ENCODE peak calls at places on chromosomes 5 and 9, in ten cellular contexts. L, F, J, M, H, C, D, W, E and I are unnamed samples.

GRCh38 chr5:150255659-150256415 is 33.7 kb downstream of the CAMK2A start:
- DNase-seq in L (no peak), F (peak), J (no peak), M (no peak), H (no peak), C (no peak), D (no peak), W (peak), E (no peak), I (no peak)

GRCh38 chr5:150291388-150292385 is 2.1 kb upstream of the CAMK2A start:
- DNase-seq in L (no peak), F (no peak), J (no peak), M (no peak), H (no peak), C (no peak), D (no peak), W (peak), E (no peak), I (no peak)

GRCh38 chr5:150180241-150181027 is 9.4 kb upstream of the SLC6A7 start:
- DNase-seq in L (no peak), F (no peak), J (peak), M (peak), H (no peak), C (no peak), D (no peak), W (peak), E (no peak), I (no peak)

GRCh38 chr9:9942764-9943424 is 669.9 kb downstream of the PTPRD start:
- DNase-seq in L (no peak), F (peak), J (peak), M (peak), H (peak), C (peak), D (peak), W (peak), E (peak), I (peak)

GRCh38 chr5:167602077-167602476 is 689.4 kb upstream of the WWC1 start:
- DNase-seq in L (no peak), F (no peak), J (no peak), M (no peak), H (no peak), C (no peak), D (no peak), W (peak), E (no peak), I (no peak)

GRCh38 chr5:145778144-145778900 is 56.8 kb downstream of the PRELID2 start:
- DNase-seq in L (no peak), F (no peak), J (no peak), M (peak), H (no peak), C (no peak), D (no peak), W (no peak), E (no peak), I (no peak)

GRCh38 chr9:114538241-114538640 is 33.0 kb upstream of the WHRN start:
- DNase-seq in L (no peak), F (peak), J (no peak), M (no peak), H (no peak), C (peak), D (no peak), W (no peak), E (peak), I (no peak)

GRCh38 chr5:108661030-108661429 is 86.7 kb upstream of the FER start:
- DNase-seq in L (no peak), F (no peak), J (no peak), M (no peak), H (no peak), C (no peak), D (no peak), W (no peak), E (no peak), I (no peak)

GRCh38 chr5:121968910-121969607 is 7.3 kb downstream of the SRFBP1 start:
- DNase-seq in L (peak), F (peak), J (no peak), M (no peak), H (no peak), C (no peak), D (peak), W (peak), E (peak), I (no peak)

GRCh38 chr9:81557957-81558791 is 131.2 kb downstream of the TLE1 start:
- DNase-seq in L (no peak), F (peak), J (peak), M (no peak), H (no peak), C (no peak), D (peak), W (peak), E (peak), I (no peak)

GRCh38 chr9:87342743-87343142 is 154.9 kb upstream of the DAPK1 start:
- DNase-seq in L (no peak), F (peak), J (no peak), M (no peak), H (no peak), C (no peak), D (peak), W (no peak), E (no peak), I (no peak)

GRCh38 chr5:89147026-89147425 is 264.0 kb upstream of the MEF2C start:
- DNase-seq in L (no peak), F (peak), J (no peak), M (no peak), H (no peak), C (no peak), D (no peak), W (peak), E (peak), I (no peak)

GRCh38 chr5:177402271-177403043 is 2.0 kb upstream of the PFN3 start:
- DNase-seq in L (no peak), F (peak), J (peak), M (no peak), H (peak), C (peak), D (peak), W (peak), E (peak), I (no peak)

GRCh38 chr9:76996700-76997099 is 22.8 kb upstream of the FOXB2 start:
- DNase-seq in L (no peak), F (peak), J (no peak), M (no peak), H (peak), C (no peak), D (no peak), W (peak), E (no peak), I (no peak)

GRCh38 chr9:125747053-125747764 is at the start of gene PBX3:
- DNase-seq in L (no peak), F (peak), J (peak), M (no peak), H (peak), C (peak), D (peak), W (peak), E (no peak), I (no peak)

GRCh38 chr5:179191506-179192184 is 131.5 kb downstream of the ZNF354C start:
- DNase-seq in L (no peak), F (no peak), J (no peak), M (no peak), H (no peak), C (no peak), D (no peak), W (no peak), E (no peak), I (no peak)

GRCh38 chr9:2324742-2325141 is 296.8 kb upstream of the VLDLR start:
- DNase-seq in L (no peak), F (no peak), J (no peak), M (no peak), H (no peak), C (no peak), D (no peak), W (no peak), E (no peak), I (no peak)

GRCh38 chr9:129876815-129877214 is 41.6 kb downstream of the USP20 start:
- DNase-seq in L (no peak), F (no peak), J (no peak), M (no peak), H (no peak), C (no peak), D (no peak), W (no peak), E (no peak), I (no peak)

GRCh38 chr9:129874261-129875101 is 39.2 kb downstream of the USP20 start:
- DNase-seq in L (no peak), F (no peak), J (no peak), M (no peak), H (no peak), C (no peak), D (no peak), W (no peak), E (no peak), I (no peak)

GRCh38 chr9:129875687-129876395 is 40.6 kb downstream of the USP20 start:
- DNase-seq in L (no peak), F (no peak), J (no peak), M (no peak), H (no peak), C (no peak), D (peak), W (no peak), E (no peak), I (no peak)

GRCh38 chr9:129873563-129873962 is 38.3 kb downstream of the USP20 start:
- DNase-seq in L (no peak), F (no peak), J (no peak), M (no peak), H (no peak), C (no peak), D (no peak), W (no peak), E (no peak), I (no peak)

DNA sequence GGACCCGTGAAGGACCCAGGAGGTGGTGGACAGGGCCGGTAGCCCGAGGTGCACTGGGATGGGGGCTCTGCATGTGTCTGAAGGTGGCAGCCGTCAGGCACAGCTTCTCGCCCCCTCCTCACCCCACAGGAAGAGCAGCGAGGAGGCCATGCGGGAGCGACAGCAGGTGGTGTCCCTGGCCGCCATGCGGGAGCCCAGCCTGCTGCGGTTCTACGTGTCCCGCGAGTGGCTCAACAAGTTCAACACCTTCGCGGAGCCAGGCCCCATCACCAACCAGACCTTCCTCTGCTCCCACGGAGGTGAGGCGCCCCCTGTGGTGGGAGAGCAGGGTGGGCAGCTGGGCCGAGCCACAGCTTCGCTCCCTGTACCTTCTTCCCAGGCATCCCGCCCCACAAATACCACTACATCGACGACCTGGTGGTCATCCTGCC is 39.9 kb downstream of the USP20 start:
- DNase-seq in L (no peak), F (no peak), J (no peak), M (no peak), H (no peak), C (no peak), D (no peak), W (no peak), E (no peak), I (no peak)
- TF ChIP-seq CTCF in L (no peak), F (peak), J (no peak), M (no peak), H (no peak), C (no peak), D (peak), W (no peak), E (peak), I (no peak)

DNA sequence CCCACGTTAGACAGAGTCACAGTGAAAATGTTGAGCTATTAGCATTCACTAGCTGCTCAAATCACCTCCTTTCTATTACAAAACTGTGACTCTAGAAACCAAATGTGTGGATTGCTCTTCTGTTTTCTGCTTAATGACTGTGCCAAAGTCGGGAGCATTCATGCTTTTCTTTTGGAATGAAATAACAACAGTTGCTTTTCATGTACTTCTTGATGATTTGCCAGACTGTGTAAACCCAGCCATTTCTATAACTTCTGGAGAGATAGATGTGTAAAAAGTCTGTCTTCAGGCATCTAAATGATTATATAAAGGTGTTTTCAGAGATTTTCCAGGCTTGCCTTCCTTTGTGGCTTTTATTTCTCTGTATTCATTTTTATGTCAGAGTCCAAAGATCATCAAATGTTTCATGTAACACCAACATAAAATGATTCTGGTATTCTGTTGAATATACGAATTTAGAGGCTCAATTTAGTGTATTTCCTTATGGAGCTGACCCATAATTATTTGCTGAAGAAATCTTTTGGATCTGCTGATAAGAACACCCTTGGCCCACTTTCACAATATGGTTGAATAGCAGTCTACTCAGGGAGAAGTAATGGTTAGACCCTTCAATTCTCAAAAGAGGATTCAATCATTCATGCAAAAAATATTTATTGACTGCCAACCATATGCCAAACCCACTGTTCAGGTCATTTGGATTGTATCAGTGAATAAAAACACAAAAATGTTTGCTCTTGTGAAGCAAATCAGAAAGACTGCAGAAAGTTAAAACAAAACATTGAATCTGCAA is 581.2 kb downstream of the CDH18 start:
- DNase-seq in L (no peak), F (no peak), J (no peak), M (no peak), H (no peak), C (no peak), D (no peak), W (no peak), E (no peak), I (no peak)
- TF ChIP-seq CTCF in L (no peak), F (no peak), J (no peak), M (no peak), H (no peak), C (no peak), D (no peak), W (no peak), E (no peak), I (no peak)

DNA sequence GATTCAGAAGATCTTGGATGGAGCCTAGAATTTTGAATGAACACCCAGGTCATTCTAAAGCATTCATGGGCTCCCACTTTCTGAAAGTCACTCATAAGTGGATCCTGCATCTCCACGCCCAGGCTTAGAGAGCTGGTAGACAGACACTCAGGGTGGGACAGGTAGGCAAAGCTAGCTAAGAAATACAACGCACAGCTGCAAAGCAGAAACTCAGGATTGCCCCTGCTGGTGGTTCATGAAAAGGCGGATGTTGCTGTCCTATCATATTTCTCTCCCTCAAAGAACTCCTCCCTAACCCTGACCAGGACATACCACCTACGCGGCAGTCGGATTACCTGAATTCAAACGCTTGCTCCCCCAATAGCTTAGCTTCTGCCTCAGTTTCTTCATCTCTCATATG is 226.5 kb downstream of the GLIS3 start:
- DNase-seq in L (no peak), F (no peak), J (no peak), M (no peak), H (peak), C (no peak), D (no peak), W (no peak), E (no peak), I (no peak)
- TF ChIP-seq CTCF in L (peak), F (peak), J (no peak), M (no peak), H (peak), C (no peak), D (no peak), W (no peak), E (peak), I (no peak)

GRCh38 chr9:34178698-34179527 is at the start of gene UBAP1:
- DNase-seq in L (peak), F (peak), J (peak), M (peak), H (peak), C (peak), D (peak), W (peak), E (peak), I (peak)
- TF ChIP-seq CTCF in L (no peak), F (no peak), J (no peak), M (no peak), H (no peak), C (no peak), D (no peak), W (no peak), E (no peak), I (no peak)

DNA sequence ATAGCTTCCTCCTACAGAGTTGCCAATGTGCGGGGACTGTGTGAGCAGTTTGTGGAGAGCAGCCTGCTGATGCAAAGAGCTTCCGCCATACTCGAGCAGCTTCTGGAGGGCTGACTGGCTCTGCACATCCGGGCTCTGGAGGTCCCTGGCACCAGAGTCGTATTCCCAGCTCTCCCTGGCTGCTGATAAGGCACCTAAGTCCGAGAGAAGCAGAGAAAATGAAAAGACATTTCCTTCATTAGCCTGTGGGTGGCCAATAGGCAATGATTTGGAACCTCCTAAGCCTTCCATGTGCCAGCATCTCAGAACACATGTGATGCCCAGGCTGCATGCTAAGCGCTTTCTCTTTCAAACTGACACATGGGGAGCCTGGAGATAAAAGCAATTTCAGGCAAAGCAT is 94.3 kb downstream of the TSSK1B start:
- DNase-seq in L (no peak), F (no peak), J (no peak), M (no peak), H (no peak), C (no peak), D (no peak), W (no peak), E (no peak), I (no peak)
- TF ChIP-seq CTCF in L (no peak), F (peak), J (no peak), M (no peak), H (no peak), C (no peak), D (no peak), W (no peak), E (no peak), I (no peak)

GRCh38 chr9:16601991-16602390 is 268.5 kb downstream of the BNC2 start:
- DNase-seq in L (no peak), F (no peak), J (no peak), M (no peak), H (no peak), C (no peak), D (no peak), W (no peak), E (peak), I (no peak)
- TF ChIP-seq CTCF in L (no peak), F (no peak), J (no peak), M (no peak), H (no peak), C (no peak), D (no peak), W (no peak), E (no peak), I (no peak)

GRCh38 chr5:157747173-157747758 is 3.8 kb downstream of the LSM11 start:
- DNase-seq in L (no peak), F (no peak), J (no peak), M (no peak), H (no peak), C (no peak), D (no peak), W (no peak), E (no peak), I (no peak)

GRCh38 chr5:157748740-157749461 is 5.4 kb downstream of the LSM11 start:
- DNase-seq in L (peak), F (peak), J (no peak), M (no peak), H (no peak), C (no peak), D (peak), W (peak), E (peak), I (no peak)

GRCh38 chr5:157750320-157750719 is 6.8 kb downstream of the LSM11 start:
- DNase-seq in L (no peak), F (peak), J (no peak), M (no peak), H (no peak), C (no peak), D (no peak), W (peak), E (peak), I (no peak)

GRCh38 chr5:157747766-157748700 is 4.5 kb downstream of the LSM11 start:
- DNase-seq in L (no peak), F (peak), J (no peak), M (no peak), H (no peak), C (no peak), D (no peak), W (peak), E (no peak), I (no peak)

GRCh38 chr5:157749462-157749799 is 5.9 kb downstream of the LSM11 start:
- DNase-seq in L (no peak), F (no peak), J (no peak), M (no peak), H (no peak), C (no peak), D (no peak), W (no peak), E (no peak), I (no peak)
- TF ChIP-seq CTCF in L (no peak), F (no peak), J (no peak), M (no peak), H (no peak), C (no peak), D (no peak), W (no peak), E (no peak), I (no peak)

GRCh38 chr9:36141288-36141687 is 4.8 kb downstream of the GLIPR2 start:
- DNase-seq in L (no peak), F (peak), J (no peak), M (no peak), H (no peak), C (no peak), D (peak), W (no peak), E (peak), I (no peak)
- TF ChIP-seq CTCF in L (peak), F (peak), J (no peak), M (no peak), H (peak), C (no peak), D (peak), W (peak), E (peak), I (no peak)